ENCODE peak calls at places on chromosomes 5 and 9, in five cellular contexts. F is HepG2, N is heart right ventricle, S is cardiac muscle cell, E is H9. J is an unnamed sample. For H3K4me1, the result is how much of the 10 kb centered on the place peaks cover.

GRCh38 chr9:87725900-87726709 is at the start of gene CTSL:
- DNase-seq in F (peak), N (peak), S (peak), E (peak), J (peak)

GRCh38 chr5:36073595-36074216 is 7.0 kb upstream of the UGT3A2 start:
- DNase-seq in F (peak), N (no peak), S (peak), E (peak), J (no peak)

GRCh38 chr5:91328743-91329142 is 54.4 kb downstream of the ARRDC3 start:
- DNase-seq in F (no peak), N (no peak), S (no peak), E (no peak), J (no peak)

GRCh38 chr9:129888085-129888808 is 53.0 kb downstream of the USP20 start:
- DNase-seq in F (no peak), N (peak), S (no peak), E (no peak), J (no peak)

GRCh38 chr9:78866228-78867132 is 569.6 kb downstream of the PSAT1 start:
- DNase-seq in F (peak), N (no peak), S (peak), E (no peak), J (no peak)

GRCh38 chr9:117019242-117019641 is 332.1 kb downstream of the TRIM32 start:
- DNase-seq in F (no peak), N (no peak), S (no peak), E (no peak), J (no peak)

GRCh38 chr9:137486141-137486490 is 27.0 kb upstream of the NSMF start:
- DNase-seq in F (no peak), N (no peak), S (no peak), E (no peak), J (no peak)

GRCh38 chr5:36389245-36389644 is 87.5 kb upstream of the RANBP3L start:
- DNase-seq in F (no peak), N (no peak), S (no peak), E (no peak), J (no peak)

GRCh38 chr5:66960373-66961137 is 236.0 kb downstream of the CD180 start:
- DNase-seq in F (peak), N (no peak), S (peak), E (no peak), J (no peak)

GRCh38 chr5:43773032-43773830 is 170.3 kb downstream of the NNT start:
- DNase-seq in F (peak), N (no peak), S (no peak), E (no peak), J (no peak)

GRCh38 chr5:74949976-74950375 is 83.8 kb upstream of the FAM169A start:
- DNase-seq in F (no peak), N (no peak), S (no peak), E (no peak), J (no peak)

GRCh38 chr9:33172256-33172678 is 5.1 kb upstream of the B4GALT1 start:
- DNase-seq in F (peak), N (no peak), S (no peak), E (no peak), J (no peak)

GRCh38 chr5:102778478-102778877 is 23.4 kb downstream of the PAM start:
- DNase-seq in F (no peak), N (no peak), S (no peak), E (no peak), J (no peak)

GRCh38 chr5:66840527-66841013 is 244.4 kb downstream of the MAST4 start:
- DNase-seq in F (peak), N (no peak), S (no peak), E (no peak), J (no peak)

GRCh38 chr9:36548454-36548853 is 24.2 kb upstream of the MELK start:
- DNase-seq in F (no peak), N (no peak), S (no peak), E (no peak), J (no peak)

GRCh38 chr5:76746677-76747076 is 30.8 kb downstream of the F2R start:
- DNase-seq in F (no peak), N (no peak), S (no peak), E (no peak), J (no peak)

GRCh38 chr5:1786621-1787471 is 12.8 kb downstream of the MRPL36 start:
- DNase-seq in F (no peak), N (no peak), S (no peak), E (no peak), J (peak)

GRCh38 chr5:1512541-1513291 is 11.0 kb downstream of the LPCAT1 start:
- DNase-seq in F (no peak), N (peak), S (no peak), E (peak), J (peak)

GRCh38 chr9:109466623-109467590 is 31.2 kb downstream of the PTPN3 start:
- DNase-seq in F (no peak), N (no peak), S (no peak), E (no peak), J (no peak)

GRCh38 chr5:96657068-96657467 is 5.1 kb upstream of the CAST start:
- DNase-seq in F (peak), N (no peak), S (no peak), E (no peak), J (peak)

GRCh38 chr5:125485003-125485641 is 738.7 kb upstream of the ZNF608 start:
- DNase-seq in F (no peak), N (no peak), S (peak), E (no peak), J (peak)

GRCh38 chr9:135400496-135400895 is 79.1 kb upstream of the PPP1R26 start:
- DNase-seq in F (no peak), N (no peak), S (no peak), E (no peak), J (no peak)

GRCh38 chr9:2210201-2210600 is 195.1 kb downstream of the SMARCA2 start:
- DNase-seq in F (no peak), N (no peak), S (no peak), E (no peak), J (no peak)

GRCh38 chr9:95455714-95456113 is 61.1 kb downstream of the PTCH1 start:
- DNase-seq in F (no peak), N (no peak), S (no peak), E (no peak), J (no peak)

GRCh38 chr9:123372766-123373446 is 16.9 kb downstream of the CRB2 start:
- DNase-seq in F (no peak), N (no peak), S (no peak), E (no peak), J (no peak)

GRCh38 chr5:73998496-73998895 is 372.5 kb downstream of the ARHGEF28 start:
- DNase-seq in F (peak), N (no peak), S (no peak), E (no peak), J (no peak)

GRCh38 chr5:1346627-1347440 is 1.9 kb upstream of the CLPTM1L start:
- DNase-seq in F (no peak), N (no peak), S (no peak), E (no peak), J (no peak)

GRCh38 chr9:107650321-107650720 is 160.8 kb upstream of the KLF4 start:
- DNase-seq in F (no peak), N (no peak), S (no peak), E (no peak), J (no peak)

GRCh38 chr5:176803943-176804498 is 6.3 kb upstream of the UNC5A start:
- DNase-seq in F (no peak), N (no peak), S (peak), E (peak), J (no peak)

GRCh38 chr5:146076455-146076854 is 28.9 kb downstream of the PLAC8L1 start:
- DNase-seq in F (no peak), N (no peak), S (peak), E (peak), J (no peak)

GRCh38 chr5:31638748-31639418 is at the start of gene PDZD2:
- DNase-seq in F (peak), N (peak), S (peak), E (peak), J (peak)

GRCh38 chr5:157555031-157555640 is 20.4 kb downstream of the ADAM19 start:
- DNase-seq in F (no peak), N (no peak), S (no peak), E (no peak), J (no peak)

GRCh38 chr9:111237447-111237846 is 92.6 kb downstream of the OR2K2 start:
- DNase-seq in F (no peak), N (no peak), S (no peak), E (no peak), J (no peak)

GRCh38 chr5:123037104-123037418 is 536 bp upstream of the PPIC start:
- DNase-seq in F (no peak), N (no peak), S (no peak), E (no peak), J (no peak)

GRCh38 chr5:81117566-81117965 is 115.6 kb upstream of the CKMT2 start:
- DNase-seq in F (no peak), N (no peak), S (no peak), E (no peak), J (no peak)

GRCh38 chr5:139982157-139982974 is 60.7 kb downstream of the NRG2 start:
- DNase-seq in F (no peak), N (no peak), S (peak), E (no peak), J (no peak)

GRCh38 chr9:72684615-72685014 is 163.2 kb downstream of the TMC1 start:
- DNase-seq in F (no peak), N (no peak), S (no peak), E (no peak), J (no peak)

DNA sequence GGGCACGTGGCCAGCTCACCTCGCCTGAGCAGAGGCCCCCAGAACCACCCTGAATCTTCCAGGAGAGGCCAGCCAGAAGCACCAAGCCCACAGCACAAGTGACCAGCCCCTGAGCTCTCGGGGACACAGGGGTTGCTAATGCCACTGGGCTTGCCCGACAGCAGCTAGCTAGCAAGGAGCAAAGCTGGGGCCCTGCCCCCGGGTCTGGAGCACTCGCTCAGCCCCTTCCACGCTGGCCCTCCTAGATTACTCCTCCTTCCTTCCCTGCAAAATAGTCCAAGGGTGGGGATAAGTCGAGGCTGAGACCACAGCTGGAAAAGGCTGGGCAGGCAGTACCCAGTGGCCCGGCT is 74.0 kb downstream of the ADAMTS2 start:
- DNase-seq in F (no peak), N (no peak), S (no peak), E (peak), J (peak)
- H3K27ac ChIP-seq in F (no peak), N (peak), S (no peak), E (no peak), J (peak)

DNA sequence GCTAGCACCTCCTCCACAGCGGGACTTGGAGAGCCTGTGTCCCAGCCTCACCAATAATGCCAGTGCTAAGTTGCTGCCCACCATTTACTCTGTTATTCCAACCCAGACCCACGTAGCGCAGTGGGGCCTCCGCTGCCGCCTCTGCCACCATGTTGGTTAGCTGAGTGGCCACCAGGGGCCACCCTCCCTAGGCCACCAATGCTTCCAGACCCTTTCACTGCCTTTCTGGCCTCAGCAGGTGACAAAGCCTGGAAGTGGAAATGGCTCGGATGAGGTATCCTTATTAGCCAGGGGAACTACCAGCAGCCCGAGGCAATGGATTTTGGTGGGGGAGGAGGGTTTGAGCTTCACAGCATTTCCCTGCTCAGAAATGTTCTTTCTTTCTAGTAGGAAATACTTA is 110.1 kb downstream of the OSTF1 start:
- DNase-seq in F (no peak), N (no peak), S (no peak), E (peak), J (no peak)
- TF ChIP-seq CTCF in F (peak), N (no peak), S (no peak), E (peak), J (no peak)

DNA sequence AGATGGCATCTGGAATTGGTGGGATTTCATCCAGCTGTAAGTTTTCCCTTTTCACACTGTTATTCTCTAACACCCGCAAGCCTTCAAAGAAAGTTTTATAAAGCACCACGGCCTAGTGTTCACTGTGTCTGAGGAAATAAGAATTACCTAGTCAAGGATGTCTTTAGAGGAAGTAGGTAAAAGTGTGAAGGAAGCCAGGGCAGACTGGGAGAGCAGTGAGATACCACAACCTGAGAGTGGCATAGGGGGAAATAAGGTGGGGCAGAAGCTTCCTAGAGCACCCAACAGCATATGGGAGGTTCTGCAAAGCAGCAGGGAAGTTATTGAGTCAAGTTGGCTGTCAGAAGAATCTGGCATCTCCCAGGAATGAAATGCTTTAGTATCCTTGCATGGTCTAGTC is 241.2 kb downstream of the CETN3 start:
- DNase-seq in F (no peak), N (no peak), S (no peak), E (no peak), J (no peak)
- H3K4me1 ChIP-seq in F (under half), N (under half), S (under half), E (under half), J (under half)

GRCh38 chr9:98890256-98890655 is 53.5 kb upstream of the COL15A1 start:
- DNase-seq in F (no peak), N (no peak), S (no peak), E (no peak), J (no peak)

GRCh38 chr9:98887918-98888510 is 55.7 kb upstream of the COL15A1 start:
- DNase-seq in F (no peak), N (no peak), S (peak), E (no peak), J (no peak)

GRCh38 chr9:98888794-98889495 is 54.8 kb upstream of the COL15A1 start:
- DNase-seq in F (no peak), N (no peak), S (no peak), E (no peak), J (no peak)

GRCh38 chr9:98894766-98895165 is 48.9 kb upstream of the COL15A1 start:
- DNase-seq in F (no peak), N (no peak), S (no peak), E (no peak), J (no peak)

GRCh38 chr9:98892296-98892695 is 51.4 kb upstream of the COL15A1 start:
- DNase-seq in F (no peak), N (no peak), S (no peak), E (no peak), J (no peak)
- H3K27ac ChIP-seq in F (no peak), N (peak), S (no peak), E (no peak), J (no peak)

DNA sequence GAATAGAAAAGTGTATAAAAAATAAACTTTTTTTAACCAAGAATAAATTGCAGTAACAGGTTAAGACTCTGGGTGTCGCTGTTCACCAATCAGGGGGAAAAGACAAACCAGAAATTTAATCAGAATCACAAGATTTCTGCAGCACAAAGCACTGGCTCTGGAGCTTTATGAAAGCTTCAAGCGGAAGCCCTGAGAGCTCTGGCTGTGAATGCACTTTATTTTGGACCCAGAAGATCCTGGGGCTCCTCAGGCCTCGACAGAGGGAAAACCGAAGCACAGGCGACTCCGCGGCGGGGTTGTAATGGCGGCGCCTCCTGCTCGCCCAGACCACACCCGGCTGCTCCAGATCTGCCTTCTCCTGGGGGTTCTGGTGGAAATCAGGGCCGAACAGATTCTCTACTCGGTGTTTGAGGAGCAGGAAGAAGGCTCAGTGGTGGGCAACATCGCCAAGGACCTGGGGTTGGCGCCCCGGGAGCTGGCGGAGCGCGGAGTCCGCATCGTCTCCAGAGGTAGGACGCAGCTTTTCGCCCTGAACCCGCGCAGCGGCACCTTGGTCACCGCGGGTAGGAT is at the start of gene PCDHGA4:
- DNase-seq in F (no peak), N (no peak), S (no peak), E (no peak), J (no peak)
- TF ChIP-seq CTCF in F (peak), N (peak), S (peak), E (peak), J (no peak)

DNA sequence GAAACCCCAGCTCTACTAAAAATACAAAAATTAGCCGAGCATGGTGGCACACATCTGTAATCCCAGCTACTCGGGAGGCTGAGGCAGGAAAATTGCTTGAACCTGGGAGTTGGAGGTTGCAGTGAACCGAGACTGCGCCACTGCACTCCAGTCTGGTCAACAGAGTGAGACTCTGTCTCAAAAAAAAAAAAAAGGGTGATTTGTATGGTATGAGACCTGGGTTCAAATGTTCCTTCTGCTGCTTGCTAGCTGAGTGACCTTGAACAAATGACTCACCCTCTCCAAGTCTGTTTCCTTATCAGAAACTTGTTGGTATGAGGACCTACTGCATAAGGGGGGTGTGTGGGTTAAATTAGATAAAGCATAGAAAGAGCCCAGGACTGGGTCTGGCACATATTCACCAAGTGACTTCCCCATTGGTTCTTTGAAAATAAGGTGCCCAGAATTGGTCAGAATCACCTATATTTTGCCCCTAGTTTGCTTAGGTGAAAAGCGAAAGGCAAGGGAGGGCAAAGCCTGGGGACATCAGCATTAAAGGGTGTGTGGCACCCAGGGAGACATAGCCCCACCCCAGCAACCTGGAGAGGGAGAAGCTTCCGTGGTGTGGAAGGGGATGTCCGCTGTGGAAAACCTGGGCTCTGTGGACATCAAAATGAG is 9.9 kb downstream of the SLC25A25 start:
- DNase-seq in F (no peak), N (no peak), S (no peak), E (no peak), J (no peak)
- H3K4me1 ChIP-seq in F (half or more), N (half or more), S (under half), E (under half), J (under half)

GRCh38 chr5:37991267-37991902 is 151.5 kb upstream of the GDNF start:
- DNase-seq in F (peak), N (no peak), S (peak), E (no peak), J (no peak)
- H3K27ac ChIP-seq in F (no peak), N (peak), S (peak), E (no peak), J (no peak)

J was measured in tibial artery.